ENCODE peak calls at places on chromosomes 11 and 22, in seven cellular contexts. Y is EL; A is NCI-H1417 treated with DMSO at 0.1 percent for 48 hours; Z is NCI-H526 treated with DMSO at 0.1 percent for 48 hours; H is mucosa of descending colon; K is naive thymus-derived CD8-positive, alpha-beta T cell; X is kidney glomerular epithelial cell. V is an unnamed sample.

GRCh38 chr11:65500262-65501004 is 1.6 kb downstream of the MALAT1 start:
- DNase-seq in K (peak; percentile 53), X (no peak), Z (peak; percentile 58), H (peak; percentile 51), Y (peak; percentile 59), A (no peak), V (no peak)

GRCh38 chr11:129974237-129974636 is 28.4 kb downstream of the PRDM10 start:
- DNase-seq in X (peak; percentile 47), Y (no peak), Z (no peak), K (no peak), A (no peak), H (no peak), V (no peak)

GRCh38 chr11:57424802-57425564 is 1.9 kb downstream of the SLC43A3 start:
- DNase-seq in H (peak; percentile 64), X (peak; percentile 45), A (no peak), K (peak; percentile 67), Z (no peak), Y (peak; percentile 97), V (peak; percentile 99)

GRCh38 chr11:10930961-10931760 is 73.3 kb upstream of the ZBED5 start:
- DNase-seq in Z (peak; percentile 68), A (peak; percentile 26), Y (peak; percentile 84), K (peak; percentile 40), X (peak; percentile 78), H (peak; percentile 78), V (peak; percentile 88)

GRCh38 chr22:48798281-48799226 is 1029.1 kb downstream of the BRD1 start:
- DNase-seq in H (no peak), Y (no peak), K (no peak), Z (no peak), X (no peak), A (no peak), V (no peak)

GRCh38 chr22:26903030-26903856 is 245.9 kb downstream of the MIAT start:
- DNase-seq in H (peak; percentile 36), A (no peak), Z (peak; percentile 94), K (no peak), Y (no peak), X (no peak), V (no peak)

GRCh38 chr22:21642584-21643448 is 714 bp downstream of the SDF2L1 start:
- DNase-seq in K (peak; percentile 50), Y (peak; percentile 69), X (peak; percentile 46), H (peak; percentile 70), A (no peak), Z (peak; percentile 46), V (peak; percentile 24)

GRCh38 chr11:64531906-64532312 is 59.1 kb upstream of the SLC22A12 start:
- DNase-seq in X (no peak), A (no peak), Z (no peak), H (no peak), K (no peak), Y (no peak), V (no peak)

GRCh38 chr11:12007769-12008737 is at the start of gene DKK3:
- DNase-seq in H (no peak), Z (peak; percentile 22), X (no peak), Y (peak; percentile 38), K (peak; percentile 14), A (no peak), V (no peak)